ENCODE peak calls at places on chromosomes 2 and 18, in four cellular contexts. T is activated effector memory CD4-positive, alpha-beta T cell treated with Interleukin-2 at 50 U/mL for 16 hours; F is SIG-M5; O is foreskin melanocyte. A is an unnamed sample.

GRCh38 chr2:196951973-196952372 is 25.5 kb upstream of the PGAP1 start:
- DNase-seq in F (no peak), O (no peak), T (no peak), A (no peak)

GRCh38 chr2:238138331-238139102 is at the start of gene KLHL30:
- DNase-seq in O (no peak), F (no peak), T (no peak), A (no peak)

GRCh38 chr2:200670313-200670712 is 84.5 kb downstream of the AOX1 start:
- DNase-seq in T (no peak), O (no peak), F (no peak), A (no peak)

GRCh38 chr2:160932960-160933359 is 227.3 kb upstream of the TANK start:
- DNase-seq in O (no peak), F (no peak), T (no peak), A (no peak)

GRCh38 chr2:113679457-113679856 is 52.4 kb downstream of the RABL2A start:
- DNase-seq in F (no peak), T (no peak), O (no peak), A (no peak)

GRCh38 chr2:217995741-217996141 is 7.1 kb downstream of the TNS1 start:
- DNase-seq in O (no peak), F (no peak), T (no peak), A (no peak)

GRCh38 chr2:15893689-15894325 is 46.5 kb upstream of the MYCN start:
- DNase-seq in F (no peak), T (no peak), O (no peak), A (no peak)

GRCh38 chr2:111897630-111897923 is 830 bp upstream of the MERTK start:
- DNase-seq in F (no peak), T (no peak), O (no peak), A (no peak)

GRCh38 chr2:99492721-99493120 is 2.9 kb upstream of the REV1 start:
- DNase-seq in F (no peak), O (no peak), T (no peak), A (no peak)

GRCh38 chr2:20649586-20650375 is 1.1 kb downstream of the HS1BP3 start:
- DNase-seq in F (no peak), O (no peak), T (no peak), A (no peak)

GRCh38 chr2:178295911-178296310 is 101.6 kb downstream of the OSBPL6 start:
- DNase-seq in T (no peak), O (no peak), F (no peak), A (no peak)

GRCh38 chr2:69177063-69177771 is 164.2 kb downstream of the ANTXR1 start:
- DNase-seq in F (no peak), T (no peak), O (peak), A (peak)

GRCh38 chr2:197515277-197515797 is 529 bp upstream of the MOB4 start:
- DNase-seq in O (no peak), F (no peak), T (no peak), A (peak)

GRCh38 chr18:2980607-2980923 is 32.4 kb downstream of the LPIN2 start:
- DNase-seq in O (no peak), T (no peak), F (no peak), A (no peak)

GRCh38 chr2:9824956-9825720 is 18.1 kb upstream of the TAF1B start:
- DNase-seq in O (peak), F (no peak), T (no peak), A (peak)

GRCh38 chr2:179180242-179180641 is 84.4 kb downstream of the SESTD1 start:
- DNase-seq in T (no peak), O (no peak), F (no peak), A (no peak)

GRCh38 chr2:151423760-151424159 is 14.1 kb downstream of the RIF1 start:
- DNase-seq in T (no peak), F (no peak), O (no peak), A (no peak)

GRCh38 chr2:134773372-134774073 is 54.7 kb upstream of the TMEM163 start:
- DNase-seq in T (no peak), O (no peak), F (no peak), A (no peak)

GRCh38 chr2:233764264-233764663 is 4.2 kb downstream of the UGT1A1 start:
- DNase-seq in F (no peak), T (no peak), O (peak), A (peak)

GRCh38 chr2:61340242-61340641 is 130.6 kb downstream of the USP34 start:
- DNase-seq in O (no peak), F (no peak), T (no peak), A (peak)

GRCh38 chr2:112187046-112187715 is 49.0 kb downstream of the FBLN7 start:
- DNase-seq in F (no peak), O (no peak), T (no peak), A (no peak)

GRCh38 chr2:144703852-144704324 is 184.0 kb upstream of the ZEB2 start:
- DNase-seq in T (no peak), F (peak), O (no peak), A (peak)

GRCh38 chr2:108348816-108349570 is 28.8 kb upstream of the SULT1C4 start:
- DNase-seq in T (no peak), F (no peak), O (no peak), A (no peak)